ENCODE peak calls at places on chromosomes 16 and 17, in eight cellular contexts. V, R, M, P, Y, W, S and E are unnamed samples.

GRCh38 chr17:29590261-29590978 is 972 bp upstream of the GIT1 start:
- DNase-seq in V (peak; percentile 50), R (no peak), M (peak; percentile 49), P (peak; percentile 24), Y (peak; percentile 78), W (no peak), S (peak; percentile 45), E (peak; percentile 69)

GRCh38 chr17:78717431-78717980 is 64.6 kb downstream of the CYTH1 start:
- DNase-seq in V (peak; percentile 52), R (no peak), M (peak; percentile 49), P (no peak), Y (peak; percentile 42), W (no peak), S (no peak), E (peak; percentile 31)

GRCh38 chr16:546909-547770 is 13.1 kb upstream of the PRR35 start:
- DNase-seq in V (no peak), R (peak; percentile 78), M (peak; percentile 58), P (peak; percentile 75), Y (peak; percentile 63), W (peak; percentile 90), S (peak; percentile 78), E (peak; percentile 46)

GRCh38 chr17:78883090-78883532 is 19.9 kb downstream of the CEP295NL start:
- DNase-seq in V (no peak), R (peak; percentile 69), M (peak; percentile 95), P (peak; percentile 73), Y (peak; percentile 89), W (peak; percentile 89), S (peak; percentile 85), E (peak; percentile 81)

GRCh38 chr17:33234930-33235685 is 58.0 kb downstream of the ASIC2 start:
- DNase-seq in V (no peak), R (peak; percentile 38), M (peak; percentile 85), P (peak; percentile 40), Y (peak; percentile 97), W (peak; percentile 65), S (no peak), E (peak; percentile 90)

GRCh38 chr16:83433201-83433600 is 374.6 kb upstream of the HSBP1 start:
- DNase-seq in V (no peak), R (no peak), M (peak; percentile 46), P (no peak), Y (no peak), W (no peak), S (no peak), E (no peak)

GRCh38 chr16:715448-716249 is 731 bp downstream of the METRN start:
- DNase-seq in V (peak; percentile 56), R (no peak), M (no peak), P (no peak), Y (peak; percentile 20), W (no peak), S (no peak), E (no peak)

GRCh38 chr16:28549301-28549899 is 4.3 kb upstream of the SGF29 start:
- DNase-seq in V (peak; percentile 66), R (no peak), M (peak; percentile 47), P (no peak), Y (peak; percentile 57), W (no peak), S (no peak), E (peak; percentile 62)

GRCh38 chr16:12617401-12617819 is 186.3 kb downstream of the CPPED1 start:
- DNase-seq in V (no peak), R (no peak), M (no peak), P (no peak), Y (no peak), W (no peak), S (no peak), E (no peak)

GRCh38 chr17:64773836-64774761 is 112.0 kb upstream of the SMURF2 start:
- DNase-seq in V (peak; percentile 70), R (peak; percentile 85), M (peak; percentile 50), P (no peak), Y (peak; percentile 48), W (peak; percentile 63), S (peak; percentile 85), E (peak; percentile 71)

GRCh38 chr17:78401246-78401645 is 22.8 kb downstream of the PGS1 start:
- DNase-seq in V (no peak), R (no peak), M (peak; percentile 72), P (peak; percentile 11), Y (no peak), W (no peak), S (no peak), E (peak; percentile 44)

GRCh38 chr17:29581583-29582253 is 7.7 kb downstream of the GIT1 start:
- DNase-seq in V (no peak), R (no peak), M (no peak), P (no peak), Y (no peak), W (no peak), S (peak; percentile 47), E (no peak)

GRCh38 chr16:12538667-12539081 is 265.0 kb downstream of the CPPED1 start:
- DNase-seq in V (no peak), R (no peak), M (peak; percentile 44), P (no peak), Y (no peak), W (no peak), S (no peak), E (no peak)

GRCh38 chr17:48025904-48026502 is 11.6 kb downstream of the COPZ2 start:
- DNase-seq in V (no peak), R (no peak), M (no peak), P (no peak), Y (no peak), W (no peak), S (no peak), E (no peak)

GRCh38 chr17:74361613-74362391 is at the start of gene BTBD17:
- DNase-seq in V (no peak), R (peak; percentile 64), M (no peak), P (peak; percentile 70), Y (no peak), W (peak; percentile 77), S (peak; percentile 67), E (peak; percentile 38)

GRCh38 chr16:48617711-48618148 is 7.8 kb upstream of the N4BP1 start:
- DNase-seq in V (no peak), R (peak; percentile 36), M (peak; percentile 88), P (peak; percentile 45), Y (peak; percentile 70), W (no peak), S (peak; percentile 61), E (peak; percentile 72)

GRCh38 chr16:88619859-88620655 is 18.3 kb upstream of the IL17C start:
- DNase-seq in V (no peak), R (no peak), M (no peak), P (no peak), Y (peak; percentile 12), W (no peak), S (no peak), E (no peak)

GRCh38 chr17:1110844-1111598 is 68.8 kb downstream of the ABR start:
- DNase-seq in V (no peak), R (no peak), M (peak; percentile 67), P (peak; percentile 60), Y (peak; percentile 85), W (peak; percentile 75), S (peak; percentile 87), E (peak; percentile 71)

GRCh38 chr17:10403589-10403988 is 18.2 kb downstream of the MYH8 start:
- DNase-seq in V (no peak), R (no peak), M (no peak), P (no peak), Y (no peak), W (no peak), S (no peak), E (no peak)

GRCh38 chr16:68083861-68084503 is 1.2 kb upstream of the NFATC3 start:
- DNase-seq in V (no peak), R (no peak), M (peak; percentile 52), P (no peak), Y (peak; percentile 46), W (no peak), S (peak; percentile 63), E (peak; percentile 58)
- H3K4me3 ChIP-seq in V (peak overlapping the region; percentile 69), R (peak overlapping the region; percentile 94), M (peak overlapping the region; percentile 68), P (peak overlapping the region; percentile 93), Y (peak overlapping the region; percentile 59), W (peak overlapping the region; percentile 87), S (peak overlapping the region; percentile 84), E (peak overlapping the region; percentile 35)

DNA sequence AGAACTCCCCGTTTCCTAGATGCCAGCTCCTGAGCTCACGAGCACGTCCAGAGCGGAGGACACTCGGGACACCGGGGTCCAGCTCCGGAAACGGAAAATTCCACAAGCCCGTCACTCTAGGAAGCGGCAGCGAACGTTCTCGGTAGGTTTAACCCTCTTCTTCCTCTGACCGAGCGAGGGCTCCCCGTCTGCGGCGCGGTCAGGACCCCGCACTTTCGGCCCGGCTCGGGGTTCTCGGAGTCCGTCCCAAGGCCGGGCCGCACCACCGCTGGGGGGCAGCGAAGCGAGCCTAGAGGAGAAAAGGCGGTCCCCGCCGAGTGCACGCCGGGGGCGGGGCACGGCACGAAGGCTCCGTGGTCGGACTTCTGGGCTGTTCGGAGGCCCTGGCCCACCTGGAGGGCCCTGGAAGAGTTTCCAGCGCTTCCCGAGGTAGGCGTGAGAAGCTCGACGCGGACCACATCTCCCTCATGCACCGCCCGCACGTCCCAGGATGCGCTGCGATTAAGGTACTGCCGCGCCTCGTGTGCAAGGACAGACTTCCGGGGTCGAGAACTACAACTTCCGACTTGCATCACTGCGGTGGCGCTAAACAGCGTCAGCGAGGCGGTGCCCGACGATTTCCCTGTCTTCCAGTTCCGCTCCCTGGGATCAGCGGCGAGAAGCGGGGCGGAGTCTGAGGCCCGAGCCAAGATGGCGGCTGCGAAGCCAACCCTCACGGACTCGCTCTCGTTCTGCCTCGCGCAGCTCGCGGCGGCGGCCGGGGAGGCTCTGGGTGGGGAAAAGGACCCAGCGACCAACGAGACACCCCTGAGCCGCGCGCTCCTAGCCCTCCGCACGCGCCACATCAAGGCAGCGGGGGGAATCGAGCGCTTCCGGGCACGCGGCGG is at the start of gene ARMC5:
- DNase-seq in V (peak; percentile 98), R (peak; percentile 97), M (peak; percentile 98), P (peak; percentile 97), Y (peak; percentile 98), W (peak; percentile 99), S (peak; percentile 99), E (peak; percentile 99)
- TF ChIP-seq CTCF in V (peak; percentile 74), R (peak; percentile 43), M (peak; percentile 56), P (peak; percentile 61), Y (peak; percentile 29), W (peak; percentile 65), S (peak; percentile 73), E (peak; percentile 48)

GRCh38 chr17:59521465-59522126 is 43.8 kb upstream of the DHX40 start:
- DNase-seq in V (peak; percentile 60), R (peak; percentile 58), M (peak; percentile 42), P (peak; percentile 23), Y (peak; percentile 62), W (peak; percentile 59), S (peak; percentile 62), E (peak; percentile 80)
- H3K4me3 ChIP-seq in V (no peak overlapping the region), R (no peak overlapping the region), M (no peak overlapping the region), P (no peak overlapping the region), Y (no peak overlapping the region), W (no peak overlapping the region), S (no peak overlapping the region), E (no peak overlapping the region)

DNA sequence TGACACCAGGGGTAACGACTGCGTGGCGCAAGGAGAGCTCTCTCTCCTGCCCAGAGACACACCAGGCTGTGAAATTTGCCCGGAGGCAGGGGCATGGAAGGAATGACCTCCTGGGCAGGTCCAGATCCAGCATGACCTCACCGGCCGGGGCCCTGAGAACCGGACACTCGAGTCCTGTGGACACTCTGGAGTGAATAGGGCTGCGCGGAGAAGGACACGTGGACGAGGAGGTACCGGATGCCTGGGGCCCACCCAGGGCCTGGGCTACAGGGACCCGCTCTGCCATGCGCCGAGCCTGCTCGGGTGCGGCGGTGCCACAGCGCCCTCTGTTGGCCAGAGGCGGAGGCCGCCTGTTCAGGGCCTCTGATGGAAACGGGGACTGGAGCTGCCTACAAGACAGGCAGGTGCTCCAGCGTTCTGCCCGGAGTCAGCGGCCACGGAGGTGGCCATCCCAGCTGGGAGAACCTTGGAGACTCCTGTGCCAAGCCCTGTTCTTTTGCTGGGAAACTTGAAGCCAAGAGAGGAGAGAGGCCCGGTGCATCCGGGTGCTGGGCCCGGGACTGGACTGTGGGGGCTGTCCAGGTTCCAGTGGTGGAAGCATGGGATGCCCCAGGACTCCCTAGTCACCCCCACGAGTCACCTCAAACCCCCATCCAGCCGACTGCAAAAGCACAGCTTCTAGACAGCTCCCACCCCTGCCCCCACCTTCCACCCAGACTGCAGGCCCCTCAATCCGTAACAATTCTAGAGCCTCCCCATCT is 19.3 kb upstream of the NXPH3 start:
- DNase-seq in V (peak; percentile 82), R (peak; percentile 83), M (peak; percentile 50), P (peak; percentile 82), Y (peak; percentile 57), W (peak; percentile 89), S (peak; percentile 82), E (peak; percentile 77)
- TF ChIP-seq CTCF in V (peak; percentile 96), R (peak; percentile 96), M (peak; percentile 94), P (peak; percentile 99), Y (peak; percentile 87), W (peak; percentile 97), S (peak; percentile 100), E (peak; percentile 99)